ENCODE peak calls at places on chromosome 21, in seven cellular contexts. I is Peyer's patch, T is suprapubic skin, V is HCT116, S is testis, Q is heart left ventricle, K is uterus. M is an unnamed sample.

GRCh38 chr21:39400173-39400572 is 45.4 kb downstream of the LCA5L start:
- DNase-seq in I (no peak), Q (no peak), T (no peak), K (no peak), V (no peak), S (no peak), M (no peak)

GRCh38 chr21:35508389-35508888 is 459.3 kb upstream of the RUNX1 start:
- DNase-seq in Q (peak), T (peak), K (no peak), I (no peak), S (peak), V (peak), M (peak)

GRCh38 chr21:14773777-14774345 is 227.7 kb upstream of the SAMSN1 start:
- DNase-seq in Q (peak), T (no peak), S (peak), K (peak), I (no peak), V (peak), M (peak)

GRCh38 chr21:37232274-37233018 is 34.7 kb downstream of the VPS26C start:
- DNase-seq in S (no peak), T (no peak), K (no peak), I (no peak), V (no peak), Q (no peak), M (no peak)

GRCh38 chr21:42653492-42654061 is at the start of gene PDE9A:
- DNase-seq in K (peak), Q (no peak), T (no peak), I (peak), V (no peak), S (no peak), M (peak)

GRCh38 chr21:42456457-42456856 is 39.6 kb downstream of the RSPH1 start:
- DNase-seq in K (no peak), S (no peak), Q (no peak), V (no peak), I (peak), T (no peak), M (no peak)

GRCh38 chr21:35410123-35410522 is 361.0 kb upstream of the RUNX1 start:
- DNase-seq in Q (no peak), K (no peak), S (no peak), I (no peak), V (no peak), T (no peak), M (no peak)

GRCh38 chr21:36028127-36029069 is 31.9 kb downstream of the SETD4 start:
- DNase-seq in I (peak), V (peak), S (peak), Q (peak), K (peak), T (peak), M (peak)

GRCh38 chr21:42971897-42972275 is 2.5 kb upstream of the PKNOX1 start:
- DNase-seq in K (no peak), S (no peak), T (no peak), I (no peak), V (no peak), Q (no peak), M (no peak)

GRCh38 chr21:28857720-28858119 is 135.0 kb downstream of the LTN1 start:
- DNase-seq in K (no peak), V (no peak), T (no peak), S (no peak), Q (no peak), I (no peak), M (no peak)

GRCh38 chr21:26826801-26827200 is 18.4 kb downstream of the ADAMTS1 start:
- DNase-seq in V (no peak), K (no peak), Q (no peak), T (no peak), S (no peak), I (no peak), M (no peak)

GRCh38 chr21:29318354-29318753 is 19.6 kb downstream of the BACH1 start:
- DNase-seq in T (no peak), Q (no peak), I (no peak), S (no peak), V (no peak), K (no peak), M (no peak)

GRCh38 chr21:36323032-36323431 is 3.0 kb downstream of the MORC3 start:
- DNase-seq in K (no peak), T (no peak), S (no peak), I (no peak), Q (no peak), V (no peak), M (no peak)

GRCh38 chr21:28771790-28772501 is 220.7 kb downstream of the LTN1 start:
- DNase-seq in I (no peak), Q (no peak), S (no peak), K (no peak), T (no peak), V (no peak), M (no peak)

GRCh38 chr21:14981246-14981645 is 83.6 kb downstream of the NRIP1 start:
- DNase-seq in S (no peak), Q (no peak), T (no peak), K (no peak), V (no peak), I (no peak), M (no peak)

GRCh38 chr21:17537299-17537698 is 24.5 kb downstream of the CXADR start:
- DNase-seq in K (no peak), Q (no peak), T (no peak), S (no peak), V (no peak), I (no peak), M (no peak)

DNA sequence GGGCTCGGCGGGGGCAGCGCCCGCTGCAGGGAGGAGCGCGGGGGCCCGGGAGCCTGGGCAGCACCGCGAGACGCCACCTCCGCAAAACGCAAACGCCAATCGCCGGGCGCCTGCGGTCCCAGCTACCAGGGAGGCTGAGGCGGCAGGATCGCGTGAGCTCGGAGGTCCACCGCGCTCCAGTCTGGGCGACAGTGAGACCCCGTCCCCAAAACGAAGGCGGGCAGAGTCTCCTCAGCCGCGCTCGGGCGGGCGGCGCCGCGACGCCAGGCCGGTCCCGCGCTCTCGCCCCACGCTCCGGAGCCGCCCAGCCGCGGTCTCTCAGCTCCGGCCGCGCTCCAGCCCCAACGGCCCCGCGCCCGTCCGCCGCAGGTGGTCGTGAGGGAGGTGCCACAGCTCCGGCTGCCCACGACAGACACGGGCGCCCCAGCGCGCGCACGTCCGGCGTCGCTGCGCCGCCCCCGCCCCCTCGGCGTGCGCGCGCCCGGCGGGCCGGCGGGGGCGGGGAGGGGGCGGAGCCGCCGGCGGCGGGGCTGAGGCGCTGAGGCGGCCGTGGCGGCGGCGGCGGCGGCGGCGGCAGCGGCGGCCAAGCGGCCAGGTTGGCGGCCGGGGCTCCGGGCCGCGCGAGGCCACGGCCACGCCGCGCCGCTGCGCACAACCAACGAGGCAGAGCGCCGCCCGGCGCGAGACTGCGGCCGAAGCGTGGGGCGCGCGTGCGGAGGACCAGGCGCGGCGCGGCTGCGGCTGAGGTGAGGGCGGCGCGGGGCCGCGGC is at the start of gene ADARB1:
- DNase-seq in Q (peak), V (no peak), K (peak), T (no peak), I (peak), S (peak), M (peak)
- TF ChIP-seq POLR2A in Q (peak), V (peak), K (peak), T (no peak), I (peak), S (no peak), M (peak)

DNA sequence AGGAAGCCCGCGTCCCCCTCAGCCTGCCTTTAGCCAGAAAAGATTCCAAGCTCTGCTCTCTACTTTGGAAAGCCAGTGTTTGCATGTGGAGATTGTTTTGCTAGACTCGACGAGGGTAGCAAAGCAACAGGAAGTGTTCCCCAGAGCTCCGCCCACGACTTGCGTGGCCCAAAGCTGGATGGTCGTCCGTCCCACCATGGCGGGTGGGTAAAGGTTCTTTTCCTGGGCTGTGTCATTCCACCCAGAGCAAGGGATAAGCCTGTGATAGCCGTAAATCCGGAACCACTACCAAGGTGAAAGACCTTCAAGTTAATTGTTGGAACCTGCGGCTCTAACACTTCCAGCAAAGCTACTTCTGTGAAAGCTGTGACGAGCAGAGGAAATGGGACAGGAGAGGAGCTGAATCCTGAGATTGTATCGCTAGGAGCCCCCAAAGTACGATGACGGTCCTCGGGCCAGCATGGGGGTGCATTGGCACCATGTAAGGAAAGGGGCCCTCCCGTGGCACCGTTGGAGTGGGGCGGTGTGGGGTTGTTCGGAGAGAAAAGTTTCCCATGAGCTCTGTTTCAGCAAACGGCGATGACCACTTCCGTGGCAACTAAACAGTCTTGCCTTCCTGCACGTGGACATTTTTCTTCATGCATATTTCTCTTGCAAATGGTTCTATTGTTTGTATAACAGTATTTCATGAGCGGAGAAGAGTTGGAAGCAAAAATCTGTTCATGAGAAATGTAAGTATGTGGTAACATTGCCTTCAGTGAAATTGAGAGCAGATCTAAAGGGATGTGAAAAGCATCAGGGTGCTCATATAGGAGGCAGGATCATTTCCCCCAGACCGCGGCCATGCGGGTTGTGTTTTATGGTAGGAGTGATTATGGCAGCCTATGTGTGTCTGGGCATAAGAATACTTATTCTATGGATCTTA is 8.3 kb downstream of the MX2 start:
- DNase-seq in T (no peak), S (no peak), V (no peak), I (peak), Q (no peak), K (peak), M (no peak)
- TF ChIP-seq POLR2A in T (no peak), S (no peak), V (no peak), I (no peak), Q (no peak), K (no peak), M (no peak)

DNA sequence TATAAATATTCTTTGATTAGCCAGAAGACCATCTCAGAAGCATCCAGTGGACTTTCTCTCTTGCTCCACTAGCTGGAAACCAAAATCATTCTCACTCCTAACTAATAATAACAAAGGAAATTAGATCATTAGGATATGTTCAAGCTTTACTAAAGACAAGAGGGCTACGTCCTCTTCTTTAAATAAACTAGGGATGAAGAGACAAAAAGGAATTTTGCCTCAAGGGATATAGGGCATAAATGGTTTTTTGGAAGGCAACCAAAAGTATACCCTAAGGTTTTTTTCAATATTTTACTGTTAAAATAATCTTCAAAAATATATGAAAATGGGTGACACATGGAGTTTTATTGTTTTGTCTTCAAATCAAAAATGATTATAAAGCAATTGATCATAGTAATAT is 745.8 kb downstream of the MRPL39 start:
- DNase-seq in V (no peak), Q (no peak), I (no peak), K (no peak), T (no peak), S (no peak), M (no peak)
- TF ChIP-seq POLR2A in V (no peak), Q (no peak), I (no peak), K (no peak), T (no peak), S (no peak), M (no peak)

DNA sequence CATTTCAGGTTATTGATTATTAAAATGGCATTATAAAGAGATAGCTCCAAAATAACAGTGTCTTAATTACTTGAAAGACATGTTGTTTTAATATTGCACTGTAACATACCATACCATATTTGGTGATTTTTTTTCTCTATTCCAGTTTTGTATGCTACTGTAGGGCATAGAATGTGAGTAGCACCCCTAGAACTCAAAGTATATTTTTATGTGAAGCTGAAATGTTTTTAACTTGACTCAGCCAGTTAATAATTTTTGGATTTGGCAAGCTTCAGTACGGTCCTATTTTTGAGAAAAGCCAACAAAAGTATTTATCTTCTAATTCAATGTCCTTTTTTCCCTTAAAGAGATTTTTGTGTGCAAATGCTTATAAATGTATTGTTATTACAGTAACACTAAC is 593.8 kb downstream of the USP25 start:
- DNase-seq in T (no peak), S (no peak), V (no peak), Q (no peak), I (no peak), K (no peak), M (no peak)
- TF ChIP-seq POLR2A in T (no peak), S (no peak), V (no peak), Q (no peak), I (no peak), K (no peak), M (no peak)

GRCh38 chr21:33856893-33857527 is 58.6 kb downstream of the ATP5PO start:
- DNase-seq in K (no peak), Q (no peak), V (no peak), S (no peak), T (no peak), I (no peak), M (no peak)
- TF ChIP-seq POLR2A in K (no peak), Q (no peak), V (no peak), S (no peak), T (no peak), I (no peak), M (no peak)

GRCh38 chr21:44329086-44329889 is 9.9 kb downstream of the CFAP410 start:
- DNase-seq in T (no peak), V (no peak), S (no peak), I (no peak), Q (no peak), K (no peak), M (no peak)
- TF ChIP-seq POLR2A in T (no peak), V (no peak), S (no peak), I (no peak), Q (no peak), K (no peak), M (no peak)